ENCODE peak calls at places on chromosomes 6 and 20, in four cellular contexts. F is K562, P is GM12878, J is HepG2. V is an unnamed sample.

GRCh38 chr6:92507552-92507951 is 911.8 kb downstream of the EPHA7 start:
- DNase-seq in J (no peak), F (no peak), P (no peak), V (no peak)

GRCh38 chr20:2418388-2418787 is 37.7 kb downstream of the TGM6 start:
- DNase-seq in J (no peak), P (no peak), F (no peak), V (no peak)

GRCh38 chr20:23151008-23151703 is 65.0 kb upstream of the CD93 start:
- DNase-seq in J (no peak), F (no peak), P (no peak), V (no peak)

GRCh38 chr6:161356167-161356844 is 82.4 kb upstream of the AGPAT4 start:
- DNase-seq in F (no peak), P (no peak), J (no peak), V (no peak)

GRCh38 chr6:9002833-9003232 is 567.5 kb upstream of the SLC35B3 start:
- DNase-seq in F (no peak), J (no peak), P (no peak), V (no peak)

GRCh38 chr20:25574411-25574810 is 10.9 kb downstream of the NINL start:
- DNase-seq in J (peak; percentile 63), F (peak; percentile 22), P (no peak), V (no peak)

GRCh38 chr20:26208296-26209091 is 511.8 kb upstream of the ZNF337 start:
- DNase-seq in F (no peak), J (no peak), P (no peak), V (no peak)

GRCh38 chr6:35381132-35381531 is 38.8 kb downstream of the PPARD start:
- DNase-seq in F (no peak), P (no peak), J (no peak), V (no peak)

GRCh38 chr20:60804918-60805631 is 447.0 kb upstream of the CDH4 start:
- DNase-seq in J (no peak), F (no peak), P (no peak), V (no peak)

GRCh38 chr6:101083533-101084172 is 202.5 kb upstream of the ASCC3 start:
- DNase-seq in P (no peak), J (peak; percentile 9), F (no peak), V (peak; percentile 90)

GRCh38 chr6:31175961-31176360 is 5.5 kb upstream of the POU5F1 start:
- DNase-seq in F (peak; percentile 58), J (no peak), P (no peak), V (no peak)

GRCh38 chr6:118283759-118284158 is 264.3 kb upstream of the PLN start:
- DNase-seq in F (peak; percentile 39), P (no peak), J (peak; percentile 59), V (peak; percentile 9)

GRCh38 chr6:118324081-118324480 is 224.0 kb upstream of the PLN start:
- DNase-seq in J (no peak), F (no peak), P (no peak), V (no peak)

GRCh38 chr20:36367907-36368306 is 61.8 kb downstream of the DLGAP4 start:
- DNase-seq in F (no peak), P (no peak), J (no peak), V (no peak)

GRCh38 chr6:33123732-33124524 is 48.1 kb downstream of the HLA-DPB1 start:
- DNase-seq in J (peak; percentile 55), F (peak; percentile 77), P (no peak), V (peak; percentile 59)

GRCh38 chr20:15449061-15449460 is 1111.6 kb upstream of the FLRT3 start:
- DNase-seq in F (no peak), P (no peak), J (no peak), V (no peak)

GRCh38 chr20:51221791-51222408 is 199.0 kb upstream of the KCNG1 start:
- DNase-seq in F (no peak), P (no peak), J (no peak), V (no peak)

GRCh38 chr20:1810926-1811620 is 84.1 kb upstream of the SIRPA start:
- DNase-seq in P (no peak), F (no peak), J (peak; percentile 61), V (no peak)

GRCh38 chr20:58852559-58853271 is at the start of gene GNAS:
- DNase-seq in J (peak; percentile 21), P (no peak), F (peak; percentile 48), V (peak; percentile 62)

GRCh38 chr20:16258766-16259165 is 314.5 kb downstream of the KIF16B start:
- DNase-seq in P (no peak), F (no peak), J (no peak), V (no peak)

GRCh38 chr20:53708129-53708968 is 114.7 kb upstream of the ZNF217 start:
- DNase-seq in J (no peak), P (peak; percentile 94), F (no peak), V (no peak)

GRCh38 chr6:79625746-79626145 is 5.4 kb upstream of the SH3BGRL2 start:
- DNase-seq in P (no peak), F (no peak), J (no peak), V (no peak)

GRCh38 chr6:1770435-1770843 is 160.7 kb downstream of the FOXC1 start:
- DNase-seq in J (no peak), P (peak; percentile 65), F (no peak), V (no peak)
- TF ChIP-seq POLR2AphosphoS2 in J (no peak), P (no peak), F (no peak), V (no peak)

GRCh38 chr20:47316776-47317126 is 39.7 kb downstream of the ZMYND8 start:
- DNase-seq in P (no peak), J (no peak), F (no peak), V (no peak)
- TF ChIP-seq POLR2AphosphoS2 in P (no peak), J (no peak), F (no peak), V (no peak)

GRCh38 chr6:110410534-110410933 is 4.8 kb downstream of the DDO start:
- DNase-seq in P (no peak), J (no peak), F (no peak), V (no peak)

GRCh38 chr6:110404602-110405001 is 10.8 kb downstream of the DDO start:
- DNase-seq in J (no peak), F (no peak), P (no peak), V (peak; percentile 26)

GRCh38 chr6:110412258-110412839 is 3.0 kb downstream of the DDO start:
- DNase-seq in F (no peak), J (no peak), P (no peak), V (no peak)

GRCh38 chr6:110409794-110410193 is 5.6 kb downstream of the DDO start:
- DNase-seq in P (no peak), J (no peak), F (no peak), V (no peak)

GRCh38 chr6:110408891-110409290 is 6.5 kb downstream of the DDO start:
- DNase-seq in J (no peak), F (peak; percentile 12), P (no peak), V (no peak)
- TF ChIP-seq POLR2AphosphoS2 in J (no peak), F (no peak), P (no peak), V (no peak)

DNA sequence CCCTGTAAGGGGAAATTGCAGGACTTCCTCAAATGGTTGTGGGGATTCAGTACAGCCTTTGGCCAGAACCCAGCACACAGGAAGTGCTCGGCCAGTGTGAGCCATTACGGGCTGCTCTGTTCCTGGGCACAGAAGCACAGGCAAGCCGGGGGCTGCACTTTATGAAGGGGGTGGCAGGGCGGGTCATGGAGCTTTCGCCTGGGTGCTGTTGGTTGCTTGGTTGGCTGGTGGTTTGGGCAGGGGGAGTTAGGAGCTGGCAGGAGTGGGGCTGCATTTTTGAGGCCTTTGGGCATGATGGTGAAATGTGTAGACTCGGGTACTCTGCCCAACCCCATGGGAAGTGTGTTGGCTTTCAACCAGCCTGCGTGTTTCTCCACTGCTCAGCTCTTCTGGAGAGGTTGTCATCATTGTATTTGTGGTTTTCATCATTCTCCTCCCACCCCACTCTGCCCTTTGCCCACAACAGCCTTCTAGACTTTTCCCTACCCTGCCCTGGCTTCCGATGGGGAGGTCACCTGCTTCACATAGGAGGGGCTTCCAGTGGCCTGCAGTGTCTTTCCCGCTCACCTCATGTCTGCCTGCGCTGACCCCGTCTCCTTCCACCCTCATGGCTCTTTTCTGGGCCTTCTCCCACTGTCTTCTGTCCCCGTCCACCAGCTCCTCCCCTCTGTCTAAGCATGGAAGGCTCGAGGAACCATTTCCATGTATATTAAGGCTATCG is 16.1 kb upstream of the RBM38 start:
- DNase-seq in J (no peak), P (no peak), F (no peak), V (no peak)
- TF ChIP-seq POLR2AphosphoS2 in J (no peak), P (no peak), F (no peak), V (no peak)

V was measured in A549.